ENCODE peak calls at places on chromosome 1, in six cellular contexts. B is fibroblast of lung, E is endodermal cell, R is lower leg skin, H is thyroid gland, T is ascending aorta. G is an unnamed sample.

GRCh38 chr1:231162300-231162969 is 577 bp downstream of the TRIM67 start:
- DNase-seq in B (peak; percentile 10), E (peak; percentile 93), R (no peak), H (peak; percentile 55), T (no peak), G (peak; percentile 19)

GRCh38 chr1:237794071-237794470 is 96.7 kb downstream of the ZP4 start:
- DNase-seq in B (no peak), E (no peak), R (no peak), H (no peak), T (no peak), G (peak; percentile 16)

GRCh38 chr1:225449261-225449660 is 21.4 kb upstream of the LBR start:
- DNase-seq in B (no peak), E (peak; percentile 28), R (no peak), H (no peak), T (no peak), G (no peak)

GRCh38 chr1:46613661-46614603 is 2.7 kb downstream of the MOB3C start:
- DNase-seq in B (peak; percentile 82), E (peak; percentile 91), R (peak; percentile 98), H (peak; percentile 93), T (peak; percentile 96), G (peak; percentile 83)

GRCh38 chr1:6446665-6447015 is 19.3 kb downstream of the TNFRSF25 start:
- DNase-seq in B (no peak), E (no peak), R (no peak), H (no peak), T (no peak), G (no peak)

GRCh38 chr1:171226757-171227370 is 21.4 kb upstream of the FMO1 start:
- DNase-seq in B (peak; percentile 86), E (peak; percentile 79), R (no peak), H (peak; percentile 20), T (peak; percentile 69), G (peak; percentile 91)

GRCh38 chr1:185267278-185267677 is 49.8 kb downstream of the IVNS1ABP start:
- DNase-seq in B (no peak), E (no peak), R (no peak), H (no peak), T (no peak), G (no peak)

GRCh38 chr1:182784556-182785171 is 4.9 kb upstream of the NPL start:
- DNase-seq in B (peak; percentile 69), E (no peak), R (peak; percentile 14), H (peak; percentile 15), T (no peak), G (peak; percentile 71)

GRCh38 chr1:204190212-204191211 is 5.8 kb downstream of the KISS1 start:
- DNase-seq in B (peak; percentile 69), E (peak; percentile 82), R (peak; percentile 86), H (peak; percentile 3), T (no peak), G (peak; percentile 64)

GRCh38 chr1:237411621-237412020 is 369.6 kb downstream of the RYR2 start:
- DNase-seq in B (no peak), E (no peak), R (no peak), H (peak; percentile 3), T (no peak), G (no peak)

GRCh38 chr1:33281554-33282303 is 25.4 kb downstream of the ZNF362 start:
- DNase-seq in B (no peak), E (no peak), R (peak; percentile 74), H (no peak), T (no peak), G (no peak)

GRCh38 chr1:23421752-23422312 is 2.7 kb downstream of the TCEA3 start:
- DNase-seq in B (peak; percentile 88), E (no peak), R (no peak), H (no peak), T (no peak), G (peak; percentile 74)

GRCh38 chr1:2084306-2084705 is 34.1 kb downstream of the PRKCZ start:
- DNase-seq in B (no peak), E (no peak), R (no peak), H (no peak), T (no peak), G (no peak)

GRCh38 chr1:192256674-192257334 is 60.0 kb upstream of the RGS21 start:
- DNase-seq in B (no peak), E (no peak), R (no peak), H (no peak), T (no peak), G (no peak)

GRCh38 chr1:180642781-180643180 is 11.0 kb downstream of the XPR1 start:
- DNase-seq in B (no peak), E (no peak), R (no peak), H (no peak), T (no peak), G (no peak)

GRCh38 chr1:58249729-58250586 is 296.6 kb downstream of the OMA1 start:
- DNase-seq in B (peak; percentile 34), E (peak; percentile 92), R (no peak), H (no peak), T (no peak), G (peak; percentile 19)

GRCh38 chr1:155300553-155301329 is 497 bp downstream of the PKLR start:
- DNase-seq in B (no peak), E (no peak), R (no peak), H (no peak), T (no peak), G (no peak)

GRCh38 chr1:71668059-71668458 is 587.2 kb upstream of the ZRANB2 start:
- DNase-seq in B (no peak), E (no peak), R (no peak), H (no peak), T (no peak), G (no peak)

GRCh38 chr1:5910666-5911065 is 81.6 kb downstream of the NPHP4 start:
- DNase-seq in B (no peak), E (peak; percentile 31), R (peak; percentile 72), H (no peak), T (no peak), G (no peak)

GRCh38 chr1:39590546-39590945 is 14.0 kb upstream of the PABPC4 start:
- DNase-seq in B (no peak), E (no peak), R (no peak), H (no peak), T (no peak), G (peak; percentile 39)

GRCh38 chr1:61141288-61142044 is 59.1 kb downstream of the NFIA start:
- DNase-seq in B (peak; percentile 64), E (no peak), R (no peak), H (no peak), T (no peak), G (peak; percentile 70)

GRCh38 chr1:244988521-244988920 is 124.2 kb upstream of the HNRNPU start:
- DNase-seq in B (no peak), E (no peak), R (no peak), H (no peak), T (no peak), G (peak; percentile 30)

GRCh38 chr1:153771841-153772593 is 3.2 kb upstream of the SLC27A3 start:
- DNase-seq in B (no peak), E (peak; percentile 89), R (no peak), H (no peak), T (no peak), G (no peak)
- H3K4me3 ChIP-seq in B (no peak overlapping the region), E (no peak overlapping the region), R (no peak overlapping the region), H (no peak overlapping the region), T (no peak overlapping the region), G (no peak overlapping the region)

GRCh38 chr1:116763116-116763786 is 9.0 kb downstream of the CD2 start:
- DNase-seq in B (peak; percentile 7), E (no peak), R (no peak), H (no peak), T (no peak), G (peak; percentile 39)

GRCh38 chr1:116763787-116764465 is 9.7 kb downstream of the CD2 start:
- DNase-seq in B (no peak), E (peak; percentile 82), R (no peak), H (peak; percentile 36), T (no peak), G (peak; percentile 22)

GRCh38 chr1:116765962-116766361 is 11.7 kb downstream of the CD2 start:
- DNase-seq in B (no peak), E (no peak), R (no peak), H (no peak), T (no peak), G (peak; percentile 72)

GRCh38 chr1:116764906-116765862 is 11.0 kb downstream of the CD2 start:
- DNase-seq in B (no peak), E (no peak), R (no peak), H (no peak), T (no peak), G (no peak)

DNA sequence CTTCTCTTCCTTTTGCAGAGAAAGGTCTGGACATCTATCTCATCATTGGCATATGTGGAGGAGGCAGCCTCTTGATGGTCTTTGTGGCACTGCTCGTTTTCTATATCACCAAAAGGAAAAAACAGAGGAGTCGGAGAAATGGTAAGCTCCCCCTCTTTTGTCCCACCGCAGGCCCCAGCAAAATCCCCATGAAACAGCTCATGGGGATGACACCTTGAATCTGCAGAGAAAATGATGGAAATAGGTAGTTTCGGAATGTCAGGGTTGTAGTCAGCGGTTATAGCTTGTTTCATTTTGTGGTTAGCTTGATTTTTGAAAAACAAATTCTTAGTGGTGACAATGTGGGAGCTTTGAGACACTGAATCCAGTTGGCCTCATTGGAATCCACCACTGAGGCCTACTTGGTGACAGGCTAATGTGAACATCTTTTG is 10.3 kb downstream of the CD2 start:
- DNase-seq in B (no peak), E (no peak), R (no peak), H (no peak), T (no peak), G (no peak)
- TF ChIP-seq CTCF in B (no peak), E (peak; percentile 19), R (no peak), H (no peak), T (no peak), G (no peak)

GRCh38 chr1:227885648-227886502 is 61.9 kb downstream of the WNT9A start:
- DNase-seq in B (peak; percentile 39), E (peak; percentile 57), R (peak; percentile 92), H (peak; percentile 39), T (peak; percentile 76), G (peak; percentile 53)
- H3K4me3 ChIP-seq in B (no peak overlapping the region), E (no peak overlapping the region), R (no peak overlapping the region), H (no peak overlapping the region), T (no peak overlapping the region), G (no peak overlapping the region)

DNA sequence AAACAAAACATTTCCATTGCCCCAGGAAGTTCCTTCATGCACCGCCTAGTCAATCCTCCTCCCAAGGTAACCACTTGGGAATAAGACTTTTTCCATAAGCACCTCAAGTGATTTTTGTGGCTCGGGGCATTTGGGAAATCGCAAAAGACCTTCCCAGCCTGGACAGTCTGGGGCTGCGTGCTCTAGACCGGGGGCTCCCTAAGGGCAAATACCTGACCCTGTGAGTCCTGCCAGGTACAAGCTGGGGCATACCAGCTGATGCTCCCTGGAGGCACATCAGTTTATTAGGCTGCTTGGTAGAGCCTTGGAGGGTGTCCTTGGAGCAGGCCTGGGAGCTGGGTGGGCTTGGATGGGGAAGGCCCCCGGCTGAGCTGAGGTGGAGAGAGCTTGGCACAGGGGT is 34.4 kb downstream of the ALPL start:
- DNase-seq in B (no peak), E (no peak), R (no peak), H (no peak), T (no peak), G (no peak)
- TF ChIP-seq CTCF in B (no peak), E (no peak), R (no peak), H (no peak), T (no peak), G (no peak)

G was measured in fibroblast of pulmonary artery.